ENCODE peak calls at places on chromosomes 12 and 14, in nine cellular contexts. K, L, R, Z, N, A, O, C and I are unnamed samples.

GRCh38 chr12:124487065-124487833 is 80.2 kb downstream of the NCOR2 start:
- DNase-seq in A (peak; percentile 76), N (no peak), K (no peak), Z (no peak), C (no peak), L (no peak), O (no peak), R (no peak), I (no peak)

GRCh38 chr12:95446511-95446910 is 27.4 kb upstream of the METAP2 start:
- DNase-seq in C (no peak), Z (no peak), O (no peak), R (no peak), K (no peak), A (peak; percentile 69), N (no peak), L (no peak), I (no peak)

GRCh38 chr12:14026536-14026935 is 45.1 kb upstream of the GRIN2B start:
- DNase-seq in C (no peak), K (no peak), A (no peak), O (no peak), N (no peak), L (no peak), R (no peak), Z (no peak), I (no peak)

GRCh38 chr14:105664691-105665090 is 138.3 kb downstream of the TMEM121 start:
- DNase-seq in A (no peak), C (no peak), L (no peak), N (no peak), R (no peak), Z (no peak), K (no peak), O (no peak), I (no peak)

GRCh38 chr12:71846322-71846940 is 6.9 kb downstream of the TBC1D15 start:
- DNase-seq in R (no peak), Z (peak; percentile 5), K (no peak), O (peak; percentile 33), N (no peak), L (no peak), A (no peak), C (peak; percentile 54), I (no peak)

GRCh38 chr12:118748478-118749380 is 232.6 kb upstream of the SRRM4 start:
- DNase-seq in K (no peak), R (no peak), A (no peak), C (no peak), O (no peak), Z (no peak), L (no peak), N (no peak), I (no peak)

GRCh38 chr12:53626702-53627169 is 554 bp upstream of the ATF7 start:
- DNase-seq in R (no peak), L (no peak), N (no peak), K (no peak), A (no peak), Z (no peak), C (no peak), O (no peak), I (no peak)

GRCh38 chr14:69873877-69874780 is 5.1 kb upstream of the SMOC1 start:
- DNase-seq in R (no peak), L (no peak), K (no peak), Z (no peak), N (no peak), O (peak; percentile 8), A (no peak), C (no peak), I (no peak)

GRCh38 chr14:63432888-63433552 is 110.2 kb downstream of the PPP2R5E start:
- DNase-seq in O (no peak), A (no peak), C (no peak), K (no peak), N (no peak), R (no peak), L (no peak), Z (no peak), I (no peak)